ENCODE peak calls at places on chromosomes 5 and 9, in four cellular contexts. A is OCI-LY7, M is body of pancreas, E is ovary. V is an unnamed sample. For H3K4me1, the result is how much of the 10 kb centered on the place peaks cover.

GRCh38 chr9:93041108-93041802 is 17.2 kb upstream of the SUSD3 start:
- DNase-seq in A (peak), M (no peak), E (no peak), V (no peak)

GRCh38 chr9:138070815-138071214 is 193.2 kb downstream of the CACNA1B start:
- DNase-seq in A (no peak), M (peak), E (no peak), V (no peak)

GRCh38 chr5:61667523-61668229 is 335.6 kb downstream of the ZSWIM6 start:
- DNase-seq in A (no peak), M (no peak), E (no peak), V (no peak)

GRCh38 chr5:33369470-33370134 is 71.2 kb upstream of the TARS1 start:
- DNase-seq in A (no peak), M (no peak), E (no peak), V (no peak)

GRCh38 chr5:33321026-33321425 is 119.7 kb upstream of the TARS1 start:
- DNase-seq in A (no peak), M (peak), E (peak), V (peak)

GRCh38 chr9:5719546-5719945 is 90.6 kb downstream of the RIC1 start:
- DNase-seq in A (no peak), M (no peak), E (no peak), V (no peak)

GRCh38 chr9:134356496-134357470 is 30.5 kb downstream of the RXRA start:
- DNase-seq in A (no peak), M (peak), E (no peak), V (no peak)

GRCh38 chr5:94469889-94470288 is 148.5 kb downstream of the KIAA0825 start:
- DNase-seq in A (no peak), M (no peak), E (no peak), V (no peak)

GRCh38 chr9:69200071-69200470 is 26.0 kb downstream of the TJP2 start:
- DNase-seq in A (no peak), M (peak), E (no peak), V (peak)

GRCh38 chr5:156473271-156473935 is 146.4 kb downstream of the SGCD start:
- DNase-seq in A (no peak), M (no peak), E (no peak), V (no peak)
- H3K4me1 ChIP-seq in A (under half), M (under half), E (under half), V (under half)

GRCh38 chr5:96968074-96968473 is 32.2 kb downstream of the LNPEP start:
- DNase-seq in A (no peak), M (no peak), E (no peak), V (peak)
- H3K4me1 ChIP-seq in A (half or more), M (under half), E (under half), V (under half)

GRCh38 chr5:172573115-172573882 is 67.8 kb upstream of the NEURL1B start:
- DNase-seq in A (no peak), M (no peak), E (no peak), V (no peak)
- H3K4me1 ChIP-seq in A (under half), M (under half), E (under half), V (under half)

GRCh38 chr5:147188200-147189108 is 46.4 kb upstream of the STK32A start:
- DNase-seq in A (peak), M (peak), E (peak), V (peak)
- H3K4me1 ChIP-seq in A (under half), M (under half), E (under half), V (under half)

GRCh38 chr9:112285056-112285455 is 48.4 kb downstream of the PTBP3 start:
- DNase-seq in A (no peak), M (no peak), E (no peak), V (no peak)

GRCh38 chr9:112280904-112281303 is 52.5 kb downstream of the PTBP3 start:
- DNase-seq in A (no peak), M (no peak), E (no peak), V (no peak)

GRCh38 chr9:112286906-112287305 is 46.5 kb downstream of the PTBP3 start:
- DNase-seq in A (no peak), M (no peak), E (no peak), V (no peak)

GRCh38 chr9:112288029-112288428 is 45.4 kb downstream of the PTBP3 start:
- DNase-seq in A (no peak), M (no peak), E (no peak), V (no peak)

DNA sequence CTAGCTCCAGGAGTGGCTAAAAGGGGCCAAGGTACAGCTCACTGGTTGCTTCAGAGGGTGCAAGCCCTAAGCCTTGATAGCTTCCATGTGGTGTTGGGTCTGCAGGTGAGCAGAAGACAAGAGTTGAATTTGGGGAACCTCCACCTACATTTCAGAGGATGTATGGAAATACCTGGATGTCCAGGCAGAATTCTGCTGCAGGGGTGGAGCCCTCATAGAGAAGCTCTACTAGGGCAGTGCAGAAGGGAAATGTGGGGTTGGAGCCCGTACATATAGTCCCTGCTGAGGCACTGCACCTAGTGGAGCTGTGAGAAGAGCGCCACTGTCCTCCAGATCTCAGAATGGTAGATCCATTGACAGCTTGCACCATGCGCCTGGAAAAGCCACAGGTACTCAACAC is 49.6 kb downstream of the PTBP3 start:
- DNase-seq in A (peak), M (no peak), E (no peak), V (no peak)
- H3K4me1 ChIP-seq in A (under half), M (under half), E (under half), V (under half)

V was measured in foreskin keratinocyte.